ENCODE peak calls at places on chromosomes 12 and 14, in eight cellular contexts. H, C, P, B, J, I, G and Y are unnamed samples.

GRCh38 chr14:21915814-21916213 is 242.2 kb upstream of the OR4E1 start:
- DNase-seq in H (no peak), C (no peak), P (no peak), B (no peak), J (no peak), I (no peak), G (no peak), Y (no peak)

GRCh38 chr12:6250343-6250742 is 50.1 kb downstream of the CD9 start:
- DNase-seq in H (no peak), C (no peak), P (no peak), B (no peak), J (no peak), I (no peak), G (peak; percentile 63), Y (no peak)

GRCh38 chr14:34053666-34054065 is 102.8 kb upstream of the EGLN3 start:
- DNase-seq in H (no peak), C (peak; percentile 85), P (no peak), B (no peak), J (no peak), I (no peak), G (no peak), Y (no peak)

GRCh38 chr14:32426596-32427408 is 97.7 kb downstream of the AKAP6 start:
- DNase-seq in H (peak; percentile 19), C (no peak), P (no peak), B (no peak), J (no peak), I (no peak), G (peak; percentile 58), Y (no peak)

GRCh38 chr14:47606601-47607000 is 68.8 kb downstream of the MDGA2 start:
- DNase-seq in H (no peak), C (no peak), P (no peak), B (no peak), J (peak; percentile 32), I (no peak), G (no peak), Y (no peak)

GRCh38 chr12:57099062-57099714 is 10.3 kb downstream of the NAB2 start:
- DNase-seq in H (no peak), C (no peak), P (no peak), B (no peak), J (no peak), I (no peak), G (peak; percentile 4), Y (no peak)

GRCh38 chr12:42935756-42936155 is 346.2 kb upstream of the PRICKLE1 start:
- DNase-seq in H (no peak), C (no peak), P (no peak), B (no peak), J (no peak), I (no peak), G (no peak), Y (no peak)

GRCh38 chr14:97697772-97698171 is 900.6 kb downstream of the VRK1 start:
- DNase-seq in H (no peak), C (no peak), P (no peak), B (peak; percentile 29), J (no peak), I (no peak), G (no peak), Y (peak; percentile 73)

GRCh38 chr12:3323002-3323685 is 167.9 kb upstream of the PRMT8 start:
- DNase-seq in H (no peak), C (no peak), P (peak; percentile 29), B (no peak), J (no peak), I (no peak), G (no peak), Y (no peak)

GRCh38 chr14:61147369-61147897 is 133.7 kb downstream of the TMEM30B start:
- DNase-seq in H (peak; percentile 83), C (no peak), P (no peak), B (no peak), J (no peak), I (no peak), G (no peak), Y (no peak)

GRCh38 chr12:53532524-53533445 is 25.5 kb upstream of the NPFF start:
- DNase-seq in H (no peak), C (no peak), P (no peak), B (no peak), J (no peak), I (no peak), G (no peak), Y (no peak)

GRCh38 chr12:1532367-1532752 is 62.0 kb downstream of the FBXL14 start:
- DNase-seq in H (no peak), C (no peak), P (no peak), B (no peak), J (no peak), I (no peak), G (no peak), Y (no peak)

GRCh38 chr12:11601647-11602046 is 47.8 kb upstream of the ETV6 start:
- DNase-seq in H (no peak), C (no peak), P (no peak), B (no peak), J (no peak), I (no peak), G (no peak), Y (no peak)

GRCh38 chr14:96415559-96415958 is 23.6 kb downstream of the AK7 start:
- DNase-seq in H (no peak), C (no peak), P (no peak), B (no peak), J (no peak), I (no peak), G (no peak), Y (no peak)

GRCh38 chr12:57815177-57816000 is 3.1 kb downstream of the AVIL start:
- DNase-seq in H (no peak), C (no peak), P (no peak), B (no peak), J (no peak), I (no peak), G (peak; percentile 33), Y (no peak)

GRCh38 chr14:38198425-38198824 is 9.3 kb upstream of the SSTR1 start:
- DNase-seq in H (no peak), C (no peak), P (no peak), B (no peak), J (no peak), I (no peak), G (no peak), Y (no peak)

GRCh38 chr14:24368562-24369252 is 723 bp downstream of the NFATC4 start:
- DNase-seq in H (peak; percentile 69), C (peak; percentile 89), P (peak; percentile 57), B (peak; percentile 72), J (no peak), I (no peak), G (peak; percentile 94), Y (peak; percentile 66)

GRCh38 chr12:117662620-117663395 is 301.4 kb upstream of the NOS1 start:
- DNase-seq in H (no peak), C (no peak), P (no peak), B (no peak), J (peak; percentile 44), I (no peak), G (no peak), Y (no peak)

GRCh38 chr12:127899981-127900380 is 367.0 kb upstream of the TMEM132C start:
- DNase-seq in H (no peak), C (no peak), P (no peak), B (no peak), J (no peak), I (no peak), G (no peak), Y (no peak)

GRCh38 chr12:15875863-15876262 is 6.3 kb upstream of the STRAP start:
- DNase-seq in H (no peak), C (no peak), P (no peak), B (no peak), J (no peak), I (no peak), G (no peak), Y (no peak)

DNA sequence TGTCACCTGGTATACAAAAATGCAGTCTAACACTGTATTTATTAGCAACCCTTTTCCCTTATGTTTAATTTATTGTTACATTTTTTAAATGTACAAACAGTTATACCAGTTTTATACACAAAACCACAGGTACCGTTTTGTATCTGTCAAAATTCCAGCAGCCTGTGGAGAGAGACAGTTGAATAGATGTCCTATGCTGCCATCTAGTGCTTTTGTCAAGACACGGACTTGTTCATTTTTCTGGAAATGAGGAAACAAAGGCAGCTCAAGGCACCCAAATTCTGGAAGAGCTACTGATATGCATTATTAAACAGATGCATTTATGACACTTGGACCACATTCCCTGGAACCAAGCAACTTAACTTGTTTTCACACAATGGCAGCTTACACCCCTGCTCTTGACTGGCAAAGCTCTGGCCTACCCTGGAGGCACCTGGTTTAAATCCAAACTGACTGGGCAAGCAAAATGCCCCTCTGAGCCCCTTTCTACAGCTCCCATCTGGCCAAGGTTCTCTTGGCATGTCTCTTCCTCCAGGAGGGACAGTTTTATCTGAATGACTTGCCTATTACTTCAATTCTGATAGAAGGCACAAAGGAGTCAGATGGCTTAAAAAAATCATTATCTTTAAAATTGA is 286.9 kb upstream of the PRKD1 start:
- DNase-seq in H (peak; percentile 72), C (no peak), P (no peak), B (no peak), J (peak; percentile 45), I (no peak), G (peak; percentile 3), Y (no peak)
- TF ChIP-seq CTCF in H (peak; percentile 76), C (peak; percentile 55), P (peak; percentile 53), B (peak; percentile 43), J (peak; percentile 57), I (peak; percentile 67), G (peak; percentile 84), Y (peak; percentile 52)

GRCh38 chr14:57884175-57884574 is 18.3 kb upstream of the SLC35F4 start:
- DNase-seq in H (peak; percentile 33), C (no peak), P (no peak), B (no peak), J (no peak), I (no peak), G (no peak), Y (no peak)
- TF ChIP-seq CTCF in H (peak; percentile 58), C (no peak), P (no peak), B (no peak), J (peak; percentile 29), I (no peak), G (peak; percentile 52), Y (no peak)

GRCh38 chr12:94146166-94146565 is 2.2 kb upstream of the PLXNC1 start:
- DNase-seq in H (no peak), C (no peak), P (no peak), B (no peak), J (no peak), I (no peak), G (no peak), Y (no peak)

GRCh38 chr12:94143444-94143843 is 4.9 kb upstream of the PLXNC1 start:
- DNase-seq in H (no peak), C (no peak), P (no peak), B (no peak), J (no peak), I (no peak), G (no peak), Y (no peak)

GRCh38 chr12:94147377-94147990 is 893 bp upstream of the PLXNC1 start:
- DNase-seq in H (no peak), C (no peak), P (no peak), B (no peak), J (no peak), I (no peak), G (no peak), Y (peak; percentile 16)

GRCh38 chr12:94147991-94148840 is at the start of gene PLXNC1:
- DNase-seq in H (peak; percentile 54), C (no peak), P (peak; percentile 81), B (peak; percentile 86), J (no peak), I (no peak), G (peak; percentile 85), Y (peak; percentile 79)

GRCh38 chr12:94145231-94145979 is 3.0 kb upstream of the PLXNC1 start:
- DNase-seq in H (peak; percentile 70), C (no peak), P (no peak), B (no peak), J (no peak), I (no peak), G (peak; percentile 76), Y (no peak)
- TF ChIP-seq CTCF in H (peak; percentile 62), C (no peak), P (peak; percentile 31), B (peak; percentile 10), J (peak; percentile 18), I (peak; percentile 16), G (peak; percentile 50), Y (peak; percentile 29)

GRCh38 chr12:72330784-72331183 is 58.6 kb downstream of the TRHDE start:
- DNase-seq in H (no peak), C (no peak), P (no peak), B (no peak), J (no peak), I (no peak), G (no peak), Y (no peak)
- TF ChIP-seq CTCF in H (no peak), C (no peak), P (no peak), B (no peak), J (no peak), I (no peak), G (no peak), Y (no peak)